ENCODE peak calls at places on chromosome 12, in four cellular contexts. P is HCT116, M is K562, Y is SK-N-SH. Q is an unnamed sample.

GRCh38 chr12:100794441-100795192 is at the start of gene ANO4:
- DNase-seq in M (no peak), Y (peak), P (no peak), Q (no peak)

GRCh38 chr12:131536337-131536736 is 174.6 kb upstream of the SFSWAP start:
- DNase-seq in Y (no peak), P (no peak), M (no peak), Q (no peak)

GRCh38 chr12:116878567-116879508 is 2.4 kb downstream of the HRK start:
- DNase-seq in P (no peak), Y (peak), M (no peak), Q (no peak)

GRCh38 chr12:80607361-80608135 is 99.9 kb upstream of the MYF6 start:
- DNase-seq in M (no peak), P (no peak), Y (no peak), Q (no peak)

GRCh38 chr12:27969011-27969900 is 3.3 kb downstream of the PTHLH start:
- DNase-seq in P (no peak), M (no peak), Y (peak), Q (no peak)

GRCh38 chr12:111024205-111024794 is 103.9 kb upstream of the MYL2 start:
- DNase-seq in Y (peak), M (peak), P (peak), Q (peak)

GRCh38 chr12:40693503-40693863 is 1.2 kb downstream of the CNTN1 start:
- DNase-seq in M (no peak), Y (peak), P (peak), Q (no peak)

GRCh38 chr12:4866288-4866687 is 43.4 kb upstream of the KCNA1 start:
- DNase-seq in P (no peak), M (no peak), Y (no peak), Q (no peak)

GRCh38 chr12:124618291-124618902 is 51.0 kb upstream of the NCOR2 start:
- DNase-seq in P (no peak), M (no peak), Y (no peak), Q (no peak)

GRCh38 chr12:132813443-132813842 is 15.2 kb downstream of the GOLGA3 start:
- DNase-seq in M (no peak), Y (no peak), P (no peak), Q (no peak)

GRCh38 chr12:27619308-27619707 is 76.9 kb upstream of the REP15 start:
- DNase-seq in Y (no peak), P (peak), M (no peak), Q (peak)

GRCh38 chr12:100913872-100914600 is 119.5 kb downstream of the ANO4 start:
- DNase-seq in P (no peak), M (no peak), Y (no peak), Q (no peak)

GRCh38 chr12:1594045-1594294 is 411 bp downstream of the FBXL14 start:
- DNase-seq in P (no peak), Y (peak), M (no peak), Q (no peak)
- TF ChIP-seq ELF1 in P (no peak), Y (no peak), M (peak), Q (no peak)

GRCh38 chr12:52580496-52580895 is 6.9 kb upstream of the KRT74 start:
- DNase-seq in Y (no peak), M (no peak), P (no peak), Q (no peak)
- TF ChIP-seq ELF1 in Y (no peak), M (no peak), P (no peak), Q (no peak)

GRCh38 chr12:7114008-7114407 is 5.0 kb upstream of the C1RL start:
- DNase-seq in P (no peak), Y (no peak), M (no peak), Q (no peak)
- TF ChIP-seq ELF1 in P (no peak), Y (no peak), M (no peak), Q (no peak)

DNA sequence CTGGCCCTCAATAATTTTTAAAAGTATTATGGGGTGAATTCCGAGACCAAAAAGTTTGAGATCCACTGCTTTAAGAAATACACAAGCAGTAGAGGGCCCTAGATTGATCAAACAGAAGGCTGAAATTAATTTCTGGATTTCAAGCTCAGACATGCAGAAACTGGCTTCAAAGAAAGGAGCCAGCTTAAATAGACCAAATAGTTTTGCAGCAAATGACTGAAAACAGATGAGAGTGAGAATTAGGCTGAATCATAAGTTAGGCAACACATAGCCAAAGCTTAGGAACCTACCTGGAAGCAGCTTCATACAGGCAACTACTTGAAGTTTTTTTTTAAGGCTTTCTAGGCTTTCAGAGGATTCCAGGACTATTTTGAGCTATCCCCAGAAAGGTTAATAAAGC is 12.4 kb downstream of the ATF7 start:
- DNase-seq in M (no peak), P (no peak), Y (no peak), Q (no peak)
- TF ChIP-seq ELF1 in M (no peak), P (no peak), Y (no peak), Q (no peak)